ENCODE peak calls at places on chromosomes 7 and 10, in seven cellular contexts. X, E, D, T, I, U and J are unnamed samples.

GRCh38 chr10:23405540-23405939 is 33.3 kb upstream of the OTUD1 start:
- DNase-seq in X (peak; percentile 88), E (no peak), D (no peak), T (no peak), I (no peak), U (no peak), J (no peak)

GRCh38 chr7:3217166-3217565 is 83.9 kb upstream of the SDK1 start:
- DNase-seq in X (peak; percentile 74), E (no peak), D (peak; percentile 60), T (no peak), I (no peak), U (no peak), J (no peak)

GRCh38 chr10:86225098-86225782 is 141.4 kb downstream of the GRID1 start:
- DNase-seq in X (peak; percentile 33), E (no peak), D (no peak), T (no peak), I (no peak), U (no peak), J (no peak)

GRCh38 chr10:95761939-95762492 is 6.1 kb downstream of the ENTPD1 start:
- DNase-seq in X (no peak), E (no peak), D (no peak), T (no peak), I (no peak), U (no peak), J (no peak)

GRCh38 chr7:12926236-12926635 is 238.8 kb downstream of the ARL4A start:
- DNase-seq in X (peak; percentile 32), E (no peak), D (no peak), T (no peak), I (no peak), U (no peak), J (no peak)

GRCh38 chr10:63210611-63211196 is 77.6 kb downstream of the NRBF2 start:
- DNase-seq in X (no peak), E (no peak), D (no peak), T (no peak), I (no peak), U (no peak), J (no peak)

GRCh38 chr10:4057725-4058513 is 272.9 kb upstream of the KLF6 start:
- DNase-seq in X (peak; percentile 17), E (no peak), D (no peak), T (no peak), I (no peak), U (no peak), J (no peak)

GRCh38 chr10:128599030-128599429 is 472.8 kb upstream of the MKI67 start:
- DNase-seq in X (no peak), E (no peak), D (no peak), T (no peak), I (no peak), U (no peak), J (no peak)

GRCh38 chr7:122887198-122887597 is 938 bp upstream of the CADPS2 start:
- DNase-seq in X (peak; percentile 73), E (peak; percentile 61), D (peak; percentile 68), T (peak; percentile 51), I (peak; percentile 76), U (peak; percentile 69), J (peak; percentile 36)

GRCh38 chr10:23439920-23440875 is 1.3 kb downstream of the OTUD1 start:
- DNase-seq in X (peak; percentile 33), E (peak; percentile 50), D (peak; percentile 29), T (no peak), I (peak; percentile 69), U (peak; percentile 42), J (peak; percentile 17)

GRCh38 chr10:72693599-72693915 is 1.6 kb downstream of the MCU start:
- DNase-seq in X (no peak), E (no peak), D (no peak), T (no peak), I (no peak), U (no peak), J (no peak)

GRCh38 chr10:75663947-75664664 is 232.7 kb downstream of the LRMDA start:
- DNase-seq in X (peak; percentile 36), E (no peak), D (no peak), T (no peak), I (no peak), U (no peak), J (no peak)

GRCh38 chr10:12081879-12082560 is 13.3 kb downstream of the DHTKD1 start:
- DNase-seq in X (peak; percentile 69), E (no peak), D (no peak), T (no peak), I (no peak), U (no peak), J (no peak)

GRCh38 chr10:21340341-21340740 is 185.1 kb downstream of the SKIDA1 start:
- DNase-seq in X (no peak), E (no peak), D (no peak), T (no peak), I (no peak), U (no peak), J (no peak)

GRCh38 chr10:21343087-21343486 is 182.4 kb downstream of the SKIDA1 start:
- DNase-seq in X (no peak), E (no peak), D (no peak), T (no peak), I (no peak), U (no peak), J (no peak)

GRCh38 chr10:21336476-21337170 is 188.9 kb downstream of the SKIDA1 start:
- DNase-seq in X (peak; percentile 97), E (peak; percentile 94), D (peak; percentile 28), T (peak; percentile 84), I (peak; percentile 65), U (no peak), J (no peak)

GRCh38 chr10:21334891-21335696 is 190.4 kb downstream of the SKIDA1 start:
- DNase-seq in X (peak; percentile 90), E (peak; percentile 77), D (peak; percentile 40), T (no peak), I (peak; percentile 74), U (peak; percentile 19), J (no peak)

DNA sequence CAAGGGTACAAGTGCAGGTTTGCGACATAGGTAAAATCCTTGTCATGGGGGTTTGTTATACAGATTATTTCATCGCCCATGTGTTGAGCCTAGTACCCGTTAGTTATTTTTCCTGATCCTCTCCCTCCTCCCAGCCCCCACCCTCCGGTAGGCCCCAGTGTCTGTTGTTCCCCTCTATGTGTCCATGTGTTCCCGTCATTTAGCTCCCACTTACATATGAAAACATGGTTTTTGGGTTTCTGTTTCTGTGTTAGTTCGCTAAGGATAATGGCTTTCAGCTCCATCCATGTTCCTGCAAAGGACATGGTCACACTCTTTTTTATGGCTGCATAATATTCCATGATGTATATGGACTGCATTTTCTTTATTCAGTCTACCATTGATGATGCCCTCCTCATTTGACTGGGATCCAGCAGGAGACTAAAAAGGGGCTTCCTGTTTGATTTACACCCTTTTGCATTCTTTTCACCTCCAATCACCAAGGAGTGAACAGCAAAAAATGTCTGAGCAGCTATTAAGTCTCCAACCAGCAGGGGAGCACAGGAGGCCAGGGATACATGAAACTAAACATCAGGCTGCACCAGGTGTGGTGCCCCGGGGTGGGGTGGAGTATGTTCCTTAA is 188.2 kb downstream of the SKIDA1 start:
- DNase-seq in X (no peak), E (no peak), D (no peak), T (no peak), I (no peak), U (no peak), J (no peak)
- TF ChIP-seq CTCF in X (no peak), E (no peak), D (no peak), T (peak; percentile 30), I (no peak), U (no peak), J (no peak)

GRCh38 chr7:5282464-5283316 is at the start of gene SLC29A4:
- DNase-seq in X (peak; percentile 42), E (no peak), D (peak; percentile 65), T (peak; percentile 13), I (no peak), U (peak; percentile 58), J (no peak)

GRCh38 chr7:5286933-5287332 is 4.2 kb downstream of the SLC29A4 start:
- DNase-seq in X (no peak), E (no peak), D (no peak), T (no peak), I (no peak), U (no peak), J (no peak)

GRCh38 chr7:5283421-5284303 is 919 bp downstream of the SLC29A4 start:
- DNase-seq in X (no peak), E (no peak), D (no peak), T (no peak), I (no peak), U (peak; percentile 27), J (no peak)

GRCh38 chr7:5287802-5288201 is 5.1 kb downstream of the SLC29A4 start:
- DNase-seq in X (no peak), E (no peak), D (no peak), T (no peak), I (no peak), U (no peak), J (no peak)

GRCh38 chr7:5284304-5285281 is 1.9 kb downstream of the SLC29A4 start:
- DNase-seq in X (no peak), E (peak; percentile 71), D (no peak), T (peak; percentile 54), I (no peak), U (peak; percentile 65), J (peak; percentile 63)
- TF ChIP-seq CTCF in X (peak; percentile 28), E (peak; percentile 16), D (no peak), T (peak; percentile 54), I (no peak), U (no peak), J (peak; percentile 66)

DNA sequence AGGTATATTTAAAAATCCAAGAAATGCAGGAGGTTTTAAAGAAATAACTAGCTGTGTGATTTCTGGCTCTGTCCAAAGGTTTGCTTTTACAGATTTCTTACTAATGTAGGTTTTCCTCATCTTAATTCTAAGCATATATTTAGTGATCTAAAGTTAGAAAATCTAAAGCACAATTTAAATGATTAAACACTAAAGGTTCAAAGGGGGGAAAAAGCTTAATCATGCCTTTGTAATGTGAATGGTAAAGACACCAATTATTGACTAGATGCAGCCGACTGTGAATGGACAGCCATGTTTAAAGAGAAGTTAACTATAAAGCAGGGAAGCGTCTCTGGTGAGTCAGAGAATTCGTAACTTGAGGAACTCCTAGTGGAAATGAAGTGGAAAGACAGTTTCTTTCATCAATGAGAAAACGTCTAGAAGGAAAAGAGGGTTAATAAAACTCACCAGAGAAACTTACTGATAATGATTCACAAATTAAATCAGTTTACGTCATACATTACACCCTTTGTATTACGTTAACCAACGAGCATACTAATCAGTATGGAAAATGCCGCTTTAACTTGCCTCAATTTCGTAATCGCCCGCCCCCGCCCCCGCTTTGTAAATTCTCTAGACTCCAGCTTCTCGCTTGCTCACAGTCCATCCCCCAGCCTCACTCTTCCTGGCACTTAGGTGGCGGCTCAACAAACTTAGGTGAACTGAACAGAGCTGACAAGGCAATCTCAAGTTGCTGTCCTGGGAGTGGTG is 1.1 kb upstream of the HBP1 start:
- DNase-seq in X (peak; percentile 94), E (peak; percentile 51), D (peak; percentile 50), T (peak; percentile 61), I (no peak), U (peak; percentile 28), J (no peak)
- TF ChIP-seq CTCF in X (peak; percentile 48), E (peak; percentile 40), D (peak; percentile 58), T (peak; percentile 39), I (peak; percentile 53), U (peak; percentile 25), J (peak; percentile 61)

GRCh38 chr7:99631311-99632109 is 14.8 kb downstream of the ZSCAN25 start:
- DNase-seq in X (peak; percentile 8), E (no peak), D (peak; percentile 34), T (no peak), I (no peak), U (no peak), J (no peak)
- TF ChIP-seq CTCF in X (no peak), E (no peak), D (peak; percentile 52), T (peak; percentile 21), I (peak; percentile 44), U (no peak), J (peak; percentile 45)